ENCODE peak calls at places on chromosomes 3 and 15, in nine cellular contexts. P is nucleus accumbens, K is NCI-H460, Q is HAP-1, F is hippocampal formation, D is ELF-1, X is iris pigment epithelial cell, M is EH, V is T-helper 9 cell. G is an unnamed sample.
A peak's percentile ranks its signal among the peaks of the same experiment; 100 is the strongest.

GRCh38 chr3:158098834-158099424 is 7.3 kb downstream of the SHOX2 start:
- DNase-seq in M (peak; percentile 33), D (no peak), P (no peak), X (no peak), V (no peak), F (no peak), Q (no peak), K (no peak), G (no peak)

GRCh38 chr3:174951023-174951422 is 91.9 kb downstream of the NAALADL2 start:
- DNase-seq in X (peak; percentile 92), D (no peak), K (no peak), M (peak; percentile 88), Q (no peak), F (no peak), P (no peak), V (no peak), G (no peak)

GRCh38 chr15:35519536-35520149 is 26.3 kb downstream of the DPH6 start:
- DNase-seq in D (no peak), M (peak; percentile 67), Q (peak; percentile 82), V (no peak), P (no peak), K (peak; percentile 50), X (peak; percentile 59), F (no peak), G (no peak)

GRCh38 chr15:43215961-43216360 is 4.9 kb downstream of the EPB42 start:
- DNase-seq in M (no peak), D (no peak), P (no peak), X (peak; percentile 43), V (no peak), F (no peak), Q (no peak), K (no peak), G (no peak)

GRCh38 chr15:78663703-78664102 is 22.7 kb upstream of the CHRNB4 start:
- DNase-seq in D (no peak), V (no peak), K (no peak), Q (no peak), F (no peak), P (no peak), X (no peak), M (no peak), G (no peak)

GRCh38 chr15:74889882-74890768 is at the start of gene MPI:
- DNase-seq in F (peak; percentile 85), Q (peak; percentile 95), M (peak; percentile 82), P (peak; percentile 81), D (peak; percentile 87), V (peak; percentile 80), X (peak; percentile 77), K (peak; percentile 65), G (peak; percentile 69)

GRCh38 chr3:39108309-39108708 is 829 bp downstream of the TTC21A start:
- DNase-seq in F (no peak), M (no peak), Q (no peak), X (no peak), D (no peak), V (no peak), P (no peak), K (no peak), G (no peak)

GRCh38 chr15:77674327-77674726 is 41.6 kb upstream of the LINGO1 start:
- DNase-seq in D (no peak), P (no peak), M (no peak), V (no peak), F (no peak), Q (no peak), K (no peak), X (no peak), G (no peak)

GRCh38 chr3:170222647-170223541 is 670 bp downstream of the PRKCI start:
- DNase-seq in M (peak; percentile 36), D (peak; percentile 39), Q (peak; percentile 29), X (peak; percentile 45), F (peak; percentile 5), K (no peak), P (peak; percentile 23), V (peak; percentile 28), G (no peak)

G was measured in stimulated activated CD8-positive, alpha-beta memory T cell treated with anti-CD3 and anti-CD28 coated beads, Interleukin-7, amount 100 ng/mL, for 24 hours.